ENCODE peak calls at places on chromosomes 7 and 10, in eight cellular contexts. S is fibroblast of lung, C is OCI-LY7, P is cardiac muscle cell, K is ovary, N is keratinocyte, I is transverse colon, R is lower lobe of right lung. Y is an unnamed sample.

GRCh38 chr10:98172073-98172472 is 37.6 kb downstream of the R3HCC1L start:
- DNase-seq in C (no peak), K (no peak), N (no peak), I (no peak), P (no peak), R (no peak), S (peak; percentile 19), Y (no peak)

GRCh38 chr7:27115161-27116018 is 12.9 kb upstream of the HOXA2 start:
- DNase-seq in R (no peak), P (no peak), I (peak; percentile 75), S (peak; percentile 90), C (no peak), K (no peak), N (no peak), Y (peak; percentile 81)

GRCh38 chr7:849781-850180 is 17.5 kb downstream of the SUN1 start:
- DNase-seq in N (no peak), P (no peak), I (no peak), K (no peak), S (no peak), R (no peak), C (no peak), Y (no peak)

GRCh38 chr7:129829677-129830631 is 122.8 kb downstream of the UBE2H start:
- DNase-seq in N (peak; percentile 58), I (peak; percentile 65), R (peak; percentile 58), S (peak; percentile 84), P (peak; percentile 89), K (peak; percentile 90), C (peak; percentile 83), Y (no peak)

GRCh38 chr7:7405461-7405860 is 130.2 kb downstream of the COL28A1 start:
- DNase-seq in S (no peak), I (no peak), C (no peak), K (no peak), N (no peak), R (no peak), P (no peak), Y (no peak)

GRCh38 chr7:45159296-45159695 is 1.7 kb downstream of the RAMP3 start:
- DNase-seq in N (no peak), C (no peak), P (no peak), K (no peak), R (no peak), S (no peak), I (no peak), Y (peak; percentile 27)

GRCh38 chr7:128410092-128410665 is 397 bp upstream of the IMPDH1 start:
- DNase-seq in K (peak; percentile 86), C (peak; percentile 18), R (peak; percentile 77), I (peak; percentile 62), P (peak; percentile 61), S (peak; percentile 81), N (no peak), Y (no peak)

GRCh38 chr10:78960316-78960800 is 108.4 kb upstream of the ZMIZ1 start:
- DNase-seq in K (peak; percentile 81), R (peak; percentile 70), I (peak; percentile 66), C (no peak), S (peak; percentile 86), P (peak; percentile 59), N (peak; percentile 89), Y (no peak)

GRCh38 chr10:72242675-72243074 is 26.6 kb upstream of the ASCC1 start:
- DNase-seq in C (no peak), I (peak; percentile 39), N (no peak), R (peak; percentile 69), K (peak; percentile 84), S (peak; percentile 83), P (no peak), Y (peak; percentile 80)
- H3K4me1 ChIP-seq in C (peaks cover 28% of the 10 kb centered on the region), I (peaks cover 55% of the 10 kb centered on the region), N (peaks cover 20% of the 10 kb centered on the region), R (peaks cover 64% of the 10 kb centered on the region), K (peaks cover 37% of the 10 kb centered on the region), S (peaks cover 17% of the 10 kb centered on the region), P (peaks cover 18% of the 10 kb centered on the region), Y (peaks cover 34% of the 10 kb centered on the region)

GRCh38 chr7:116211006-116211912 is 920 bp downstream of the TES start:
- DNase-seq in C (peak; percentile 35), N (peak; percentile 67), K (peak; percentile 37), I (peak; percentile 92), R (peak; percentile 87), S (peak; percentile 91), P (peak; percentile 55), Y (peak; percentile 91)
- H3K4me1 ChIP-seq in C (peaks cover 7% of the 10 kb centered on the region), N (peaks cover 33% of the 10 kb centered on the region), K (peaks cover 3% of the 10 kb centered on the region), I (peaks cover 16% of the 10 kb centered on the region), R (peaks cover 38% of the 10 kb centered on the region), S (peaks cover 2% of the 10 kb centered on the region), P (no peaks in the 10 kb centered on the region), Y (peaks cover 7% of the 10 kb centered on the region)

GRCh38 chr7:101815826-101816488 is 1.5 kb upstream of the CUX1 start:
- DNase-seq in R (peak; percentile 82), I (peak; percentile 79), K (peak; percentile 82), P (peak; percentile 92), S (peak; percentile 80), N (no peak), C (peak; percentile 90), Y (peak; percentile 88)

GRCh38 chr7:101818699-101819071 is 1.3 kb downstream of the CUX1 start:
- DNase-seq in C (no peak), P (no peak), I (no peak), K (no peak), N (no peak), R (no peak), S (no peak), Y (no peak)

GRCh38 chr7:101816499-101817030 is 861 bp upstream of the CUX1 start:
- DNase-seq in K (peak; percentile 69), R (peak; percentile 59), S (peak; percentile 44), N (no peak), C (peak; percentile 60), P (peak; percentile 83), I (peak; percentile 64), Y (no peak)

GRCh38 chr7:101817930-101818698 is 688 bp downstream of the CUX1 start:
- DNase-seq in R (no peak), S (peak; percentile 64), C (no peak), N (no peak), I (no peak), K (no peak), P (no peak), Y (no peak)

GRCh38 chr7:101817031-101817929 is at the start of gene CUX1:
- DNase-seq in P (peak; percentile 52), N (no peak), C (peak; percentile 65), S (no peak), I (peak; percentile 59), K (peak; percentile 61), R (peak; percentile 60), Y (peak; percentile 79)
- H3K4me1 ChIP-seq in P (peaks cover 38% of the 10 kb centered on the region), N (peaks cover 23% of the 10 kb centered on the region), C (peaks cover 50% of the 10 kb centered on the region), S (peaks cover 4% of the 10 kb centered on the region), I (peaks cover 15% of the 10 kb centered on the region), K (peaks cover 3% of the 10 kb centered on the region), R (peaks cover 30% of the 10 kb centered on the region), Y (peaks cover 7% of the 10 kb centered on the region)

DNA sequence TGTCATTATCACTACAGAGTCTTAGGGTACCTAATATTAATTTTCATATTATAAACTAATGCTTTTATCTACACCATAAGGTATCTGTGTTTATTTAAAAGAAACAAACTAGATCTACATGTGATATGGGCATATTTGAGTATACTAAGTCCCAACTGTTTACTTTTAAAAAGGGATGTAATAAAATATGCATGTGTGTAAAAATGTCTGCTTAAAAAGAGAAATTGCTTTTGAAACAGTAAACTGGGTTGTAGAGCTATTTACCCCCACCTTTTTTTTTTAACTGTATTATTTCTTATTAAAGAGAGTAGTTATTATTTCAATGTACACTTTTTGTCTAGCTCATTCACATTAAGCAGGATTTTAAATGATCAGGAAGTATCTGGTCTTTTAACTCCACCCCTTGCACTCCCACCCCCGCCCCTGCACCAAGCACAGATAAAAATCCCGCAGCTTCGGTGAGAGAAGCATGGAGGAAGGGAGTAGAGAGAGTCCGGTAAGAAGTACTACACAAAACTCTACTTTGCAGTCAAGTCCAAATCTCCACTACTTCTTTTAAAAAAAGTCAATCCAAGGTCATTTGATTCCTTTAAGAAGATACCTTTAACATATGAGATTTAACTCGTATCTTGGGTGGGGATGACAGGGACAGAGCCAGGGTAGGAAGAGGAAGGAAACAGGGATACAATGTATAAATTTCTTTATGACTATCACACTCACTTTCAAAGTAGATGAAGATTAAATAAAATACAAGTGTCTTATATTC is 131.9 kb downstream of the NRBF2 start:
- DNase-seq in N (no peak), R (no peak), S (peak; percentile 76), P (peak; percentile 56), I (peak; percentile 49), C (peak; percentile 73), K (no peak), Y (no peak)
- H3K4me1 ChIP-seq in N (no peaks in the 10 kb centered on the region), R (peaks cover 43% of the 10 kb centered on the region), S (peaks cover 2% of the 10 kb centered on the region), P (peaks cover 27% of the 10 kb centered on the region), I (peaks cover 41% of the 10 kb centered on the region), C (peaks cover 46% of the 10 kb centered on the region), K (peaks cover 5% of the 10 kb centered on the region), Y (peaks cover 15% of the 10 kb centered on the region)

GRCh38 chr7:17912050-17912449 is 28.2 kb downstream of the SNX13 start:
- DNase-seq in I (no peak), N (no peak), R (no peak), S (no peak), C (no peak), P (no peak), K (no peak), Y (no peak)

GRCh38 chr7:17915796-17916195 is 24.5 kb downstream of the SNX13 start:
- DNase-seq in I (no peak), S (no peak), P (no peak), K (no peak), N (no peak), R (no peak), C (no peak), Y (no peak)

GRCh38 chr7:17915168-17915567 is 25.1 kb downstream of the SNX13 start:
- DNase-seq in C (no peak), I (no peak), N (no peak), R (no peak), P (no peak), K (no peak), S (no peak), Y (no peak)

GRCh38 chr7:17912536-17913235 is 27.6 kb downstream of the SNX13 start:
- DNase-seq in R (no peak), P (no peak), N (no peak), C (no peak), K (no peak), I (no peak), S (no peak), Y (no peak)

GRCh38 chr7:17913250-17913649 is 27.0 kb downstream of the SNX13 start:
- DNase-seq in N (no peak), S (no peak), P (no peak), C (no peak), I (no peak), K (no peak), R (no peak), Y (no peak)
- H3K4me1 ChIP-seq in N (no peaks in the 10 kb centered on the region), S (no peaks in the 10 kb centered on the region), P (no peaks in the 10 kb centered on the region), C (peaks cover 11% of the 10 kb centered on the region), I (peaks cover 10% of the 10 kb centered on the region), K (peaks cover 4% of the 10 kb centered on the region), R (no peaks in the 10 kb centered on the region), Y (peaks cover 2% of the 10 kb centered on the region)

GRCh38 chr7:140625908-140626868 is 14.4 kb downstream of the DENND2A start:
- DNase-seq in C (no peak), P (peak; percentile 46), I (peak; percentile 74), S (peak; percentile 97), K (peak; percentile 98), N (peak; percentile 99), R (peak; percentile 64), Y (peak; percentile 94)
- H3K4me1 ChIP-seq in C (no peaks in the 10 kb centered on the region), P (peaks cover 16% of the 10 kb centered on the region), I (peaks cover 12% of the 10 kb centered on the region), S (peaks cover 29% of the 10 kb centered on the region), K (peaks cover 12% of the 10 kb centered on the region), N (peaks cover 30% of the 10 kb centered on the region), R (peaks cover 14% of the 10 kb centered on the region), Y (no peaks in the 10 kb centered on the region)